ENCODE peak calls at places on chromosomes 2 and 18, in four cellular contexts. One of them, this sample, is unnamed.

GRCh38 chr18:46160050-46160798 is 56.0 kb downstream of the HAUS1 start:
- DNase-seq in activated CD8-positive, alpha-beta T cell treated with anti-CD3 and anti-CD28 coated beads for 36 hours: no peak
- DNase-seq in HFFc6: peak
- DNase-seq in HepG2: no peak
- DNase-seq in this sample: no peak

GRCh38 chr18:46334200-46334553 is 230.0 kb downstream of the HAUS1 start:
- DNase-seq in activated CD8-positive, alpha-beta T cell treated with anti-CD3 and anti-CD28 coated beads for 36 hours: no peak
- DNase-seq in HFFc6: no peak
- DNase-seq in HepG2: no peak
- DNase-seq in this sample: no peak

GRCh38 chr2:43854671-43855070 is 15.9 kb downstream of the ABCG8 start:
- DNase-seq in activated CD8-positive, alpha-beta T cell treated with anti-CD3 and anti-CD28 coated beads for 36 hours: no peak
- DNase-seq in HFFc6: no peak
- DNase-seq in HepG2: no peak
- DNase-seq in this sample: no peak

GRCh38 chr2:219388845-219389156 is 1.1 kb upstream of the DNPEP start:
- DNase-seq in activated CD8-positive, alpha-beta T cell treated with anti-CD3 and anti-CD28 coated beads for 36 hours: no peak
- DNase-seq in HFFc6: no peak
- DNase-seq in HepG2: no peak
- DNase-seq in this sample: no peak

GRCh38 chr18:3184275-3184963 is 35.3 kb downstream of the MYOM1 start:
- DNase-seq in activated CD8-positive, alpha-beta T cell treated with anti-CD3 and anti-CD28 coated beads for 36 hours: no peak
- DNase-seq in HFFc6: no peak
- DNase-seq in HepG2: no peak
- DNase-seq in this sample: no peak

GRCh38 chr2:169523681-169524080 is 14.2 kb downstream of the KLHL41 start:
- DNase-seq in activated CD8-positive, alpha-beta T cell treated with anti-CD3 and anti-CD28 coated beads for 36 hours: no peak
- DNase-seq in HFFc6: no peak
- DNase-seq in HepG2: peak
- DNase-seq in this sample: no peak

GRCh38 chr2:135820003-135820618 is 16.9 kb downstream of the LCT start:
- DNase-seq in activated CD8-positive, alpha-beta T cell treated with anti-CD3 and anti-CD28 coated beads for 36 hours: peak
- DNase-seq in HFFc6: no peak
- DNase-seq in HepG2: no peak
- DNase-seq in this sample: peak

GRCh38 chr2:46601328-46601963 is 122.1 kb downstream of the TMEM247 start:
- DNase-seq in activated CD8-positive, alpha-beta T cell treated with anti-CD3 and anti-CD28 coated beads for 36 hours: no peak
- DNase-seq in HFFc6: no peak
- DNase-seq in HepG2: no peak
- DNase-seq in this sample: no peak

GRCh38 chr2:20348542-20348941 is 2.1 kb downstream of the PUM2 start:
- DNase-seq in activated CD8-positive, alpha-beta T cell treated with anti-CD3 and anti-CD28 coated beads for 36 hours: peak
- DNase-seq in HFFc6: no peak
- DNase-seq in HepG2: no peak
- DNase-seq in this sample: no peak

GRCh38 chr2:119197529-119198266 is 25.9 kb upstream of the STEAP3 start:
- DNase-seq in activated CD8-positive, alpha-beta T cell treated with anti-CD3 and anti-CD28 coated beads for 36 hours: no peak
- DNase-seq in HFFc6: no peak
- DNase-seq in HepG2: peak
- DNase-seq in this sample: no peak

DNA sequence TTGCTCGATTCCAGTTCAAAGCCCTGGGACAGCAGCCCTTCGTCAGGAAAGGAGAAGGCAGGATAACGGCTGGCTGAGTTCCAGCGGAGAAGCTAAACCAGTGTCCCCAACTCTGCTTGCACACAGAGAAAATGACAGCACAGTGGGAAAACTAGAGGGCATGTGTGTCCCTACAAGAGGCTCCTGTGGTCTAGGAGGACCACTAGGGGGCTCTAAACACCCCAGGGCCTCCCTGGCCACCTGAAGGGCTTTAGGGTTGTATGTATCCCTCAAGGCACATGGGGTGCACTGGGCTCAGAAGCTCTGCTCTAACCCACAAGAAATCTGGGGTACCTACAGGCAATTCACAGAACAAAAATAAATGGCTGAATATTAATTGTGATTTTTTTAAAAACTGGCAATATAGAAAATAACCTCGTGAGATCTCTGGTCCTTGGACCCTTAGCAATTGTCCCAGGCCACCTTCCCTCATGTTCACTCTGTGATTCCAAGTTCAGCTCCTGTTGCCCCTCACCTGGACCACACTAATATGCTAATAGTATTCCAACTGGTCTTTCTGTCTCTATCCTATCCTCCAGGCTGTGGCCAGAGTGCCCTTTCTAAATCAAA is 17.5 kb downstream of the STAT1 start:
- DNase-seq in activated CD8-positive, alpha-beta T cell treated with anti-CD3 and anti-CD28 coated beads for 36 hours: peak
- DNase-seq in HFFc6: peak
- DNase-seq in HepG2: peak
- DNase-seq in this sample: peak
- TF ChIP-seq CTCF in activated CD8-positive, alpha-beta T cell treated with anti-CD3 and anti-CD28 coated beads for 36 hours: peak
- TF ChIP-seq CTCF in HFFc6: peak
- TF ChIP-seq CTCF in HepG2: peak
- TF ChIP-seq CTCF in this sample: peak

DNA sequence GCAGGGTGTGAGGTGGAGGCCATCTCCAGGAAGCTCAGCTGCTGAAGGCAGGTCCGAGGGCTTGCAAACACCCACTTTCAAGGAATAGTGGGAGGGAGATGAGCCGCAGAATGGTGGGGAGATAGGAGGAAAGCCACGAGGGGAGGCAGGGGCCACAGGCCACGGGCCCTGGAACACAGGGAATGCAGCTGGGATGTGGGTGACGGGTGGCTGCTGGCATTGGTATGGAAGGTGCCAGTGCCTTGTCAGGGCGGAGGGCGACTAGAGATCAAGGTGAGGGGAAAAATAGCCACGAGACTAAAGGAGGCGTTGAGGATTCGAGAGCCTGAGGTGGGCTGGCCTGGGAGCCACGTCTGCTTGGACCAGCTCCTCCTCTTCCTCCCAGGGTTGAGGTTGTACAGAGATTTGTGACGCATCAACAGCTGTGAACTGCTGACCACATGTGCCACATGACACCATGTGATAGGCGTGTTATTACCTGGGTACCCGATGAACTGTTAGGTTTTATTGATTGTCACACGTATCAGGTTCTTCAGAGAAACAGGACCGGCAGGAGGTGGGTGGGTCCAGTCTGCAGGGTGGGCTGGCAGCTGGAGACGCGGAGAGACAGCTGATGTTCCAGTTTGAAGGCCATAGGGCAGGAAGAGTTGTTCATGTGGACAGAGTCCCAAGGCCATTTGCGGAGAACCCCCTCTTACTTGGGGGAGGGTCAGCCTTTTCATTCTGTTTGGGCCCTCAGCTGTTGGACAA is 9.9 kb downstream of the IMPA2 start:
- DNase-seq in activated CD8-positive, alpha-beta T cell treated with anti-CD3 and anti-CD28 coated beads for 36 hours: no peak
- DNase-seq in HFFc6: no peak
- DNase-seq in HepG2: no peak
- DNase-seq in this sample: no peak
- TF ChIP-seq CTCF in activated CD8-positive, alpha-beta T cell treated with anti-CD3 and anti-CD28 coated beads for 36 hours: no peak
- TF ChIP-seq CTCF in HFFc6: no peak
- TF ChIP-seq CTCF in HepG2: no peak
- TF ChIP-seq CTCF in this sample: no peak

GRCh38 chr2:152759290-152760072 is 41.1 kb downstream of the ARL6IP6 start:
- DNase-seq in activated CD8-positive, alpha-beta T cell treated with anti-CD3 and anti-CD28 coated beads for 36 hours: no peak
- DNase-seq in HFFc6: no peak
- DNase-seq in HepG2: no peak
- DNase-seq in this sample: no peak

DNA sequence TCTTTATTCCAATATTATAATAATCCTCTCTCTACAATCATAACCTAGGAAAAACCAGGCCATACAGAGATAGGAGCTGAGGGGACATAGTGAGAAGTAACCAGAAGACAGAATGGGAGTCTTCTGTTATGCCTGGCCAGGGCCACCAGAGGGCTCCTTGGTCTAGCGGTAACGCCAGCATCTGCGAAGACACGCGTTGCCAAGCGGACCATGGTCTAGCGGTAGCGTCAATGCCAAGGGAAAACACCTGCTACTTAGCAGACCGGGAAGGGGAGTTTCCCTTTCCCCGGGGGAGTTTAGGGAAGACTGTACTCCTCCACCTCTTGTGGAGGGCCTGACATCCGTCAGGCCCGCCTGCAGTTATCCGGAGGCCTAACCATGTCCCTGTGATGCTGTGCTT is 36.6 kb downstream of the ARL6IP6 start:
- DNase-seq in activated CD8-positive, alpha-beta T cell treated with anti-CD3 and anti-CD28 coated beads for 36 hours: peak
- DNase-seq in HFFc6: no peak
- DNase-seq in HepG2: no peak
- DNase-seq in this sample: no peak
- TF ChIP-seq CTCF in activated CD8-positive, alpha-beta T cell treated with anti-CD3 and anti-CD28 coated beads for 36 hours: peak
- TF ChIP-seq CTCF in HFFc6: peak
- TF ChIP-seq CTCF in HepG2: peak
- TF ChIP-seq CTCF in this sample: no peak

GRCh38 chr18:48142353-48142752 is 211.9 kb upstream of the SMAD2 start:
- DNase-seq in activated CD8-positive, alpha-beta T cell treated with anti-CD3 and anti-CD28 coated beads for 36 hours: no peak
- DNase-seq in HFFc6: no peak
- DNase-seq in HepG2: no peak
- DNase-seq in this sample: no peak
- TF ChIP-seq CTCF in activated CD8-positive, alpha-beta T cell treated with anti-CD3 and anti-CD28 coated beads for 36 hours: no peak
- TF ChIP-seq CTCF in HFFc6: no peak
- TF ChIP-seq CTCF in HepG2: no peak
- TF ChIP-seq CTCF in this sample: no peak

GRCh38 chr2:191020221-191020741 is 6.3 kb upstream of the STAT1 start:
- DNase-seq in activated CD8-positive, alpha-beta T cell treated with anti-CD3 and anti-CD28 coated beads for 36 hours: peak
- DNase-seq in HFFc6: peak
- DNase-seq in HepG2: peak
- DNase-seq in this sample: peak
- TF ChIP-seq CTCF in activated CD8-positive, alpha-beta T cell treated with anti-CD3 and anti-CD28 coated beads for 36 hours: no peak
- TF ChIP-seq CTCF in HFFc6: no peak
- TF ChIP-seq CTCF in HepG2: peak
- TF ChIP-seq CTCF in this sample: no peak

GRCh38 chr2:227862227-227862740 is 9.1 kb upstream of the DAW1 start:
- DNase-seq in activated CD8-positive, alpha-beta T cell treated with anti-CD3 and anti-CD28 coated beads for 36 hours: peak
- DNase-seq in HFFc6: peak
- DNase-seq in HepG2: peak
- DNase-seq in this sample: peak

GRCh38 chr2:227861011-227861410 is 10.4 kb upstream of the DAW1 start:
- DNase-seq in activated CD8-positive, alpha-beta T cell treated with anti-CD3 and anti-CD28 coated beads for 36 hours: no peak
- DNase-seq in HFFc6: no peak
- DNase-seq in HepG2: no peak
- DNase-seq in this sample: no peak

GRCh38 chr2:227864161-227864756 is 7.2 kb upstream of the DAW1 start:
- DNase-seq in activated CD8-positive, alpha-beta T cell treated with anti-CD3 and anti-CD28 coated beads for 36 hours: no peak
- DNase-seq in HFFc6: no peak
- DNase-seq in HepG2: no peak
- DNase-seq in this sample: no peak

GRCh38 chr2:227865281-227865680 is 6.2 kb upstream of the DAW1 start:
- DNase-seq in activated CD8-positive, alpha-beta T cell treated with anti-CD3 and anti-CD28 coated beads for 36 hours: no peak
- DNase-seq in HFFc6: no peak
- DNase-seq in HepG2: no peak
- DNase-seq in this sample: no peak

DNA sequence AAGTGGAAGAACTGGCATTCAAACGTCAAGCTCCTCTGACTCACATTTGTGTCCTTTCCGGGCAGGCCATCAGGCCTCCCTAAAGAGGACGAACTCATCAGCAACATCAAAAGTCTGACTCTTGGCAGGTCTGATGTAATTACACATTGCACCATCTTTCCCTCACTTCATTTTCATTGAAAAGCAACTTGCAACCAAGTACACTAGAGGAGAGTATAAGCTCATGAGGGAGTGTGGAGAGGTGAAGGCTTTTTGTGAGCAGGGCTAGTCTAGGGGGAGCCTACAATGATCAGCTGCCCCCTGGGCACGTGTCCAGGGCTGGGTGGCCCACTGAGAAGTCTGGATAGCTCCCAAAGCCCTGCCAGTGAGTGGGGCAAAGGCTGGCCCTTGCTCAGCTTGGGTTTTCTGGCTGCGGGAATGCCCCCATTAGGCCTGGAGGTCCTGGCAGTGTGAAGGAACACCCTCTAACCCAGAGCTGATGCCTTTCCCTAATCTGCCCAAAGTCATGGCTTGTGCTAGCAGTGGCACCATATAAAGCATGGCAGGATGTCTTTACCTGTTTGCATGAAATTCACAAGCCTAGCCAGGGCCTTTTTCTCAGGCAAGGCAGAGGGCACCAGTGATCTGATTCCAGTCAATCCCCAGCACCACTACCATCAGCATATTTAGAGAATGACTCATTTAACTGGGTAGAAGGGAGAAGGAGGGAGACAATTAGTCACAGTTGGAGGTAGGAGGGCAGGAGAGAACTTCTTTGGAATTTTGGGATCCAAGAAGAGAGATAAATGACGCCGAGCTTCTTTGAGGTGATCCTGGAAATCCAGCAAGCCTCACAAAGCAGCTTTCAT is 8.5 kb upstream of the DAW1 start:
- DNase-seq in activated CD8-positive, alpha-beta T cell treated with anti-CD3 and anti-CD28 coated beads for 36 hours: no peak
- DNase-seq in HFFc6: peak
- DNase-seq in HepG2: peak
- DNase-seq in this sample: no peak
- TF ChIP-seq CTCF in activated CD8-positive, alpha-beta T cell treated with anti-CD3 and anti-CD28 coated beads for 36 hours: no peak
- TF ChIP-seq CTCF in HFFc6: no peak
- TF ChIP-seq CTCF in HepG2: peak
- TF ChIP-seq CTCF in this sample: no peak

DNA sequence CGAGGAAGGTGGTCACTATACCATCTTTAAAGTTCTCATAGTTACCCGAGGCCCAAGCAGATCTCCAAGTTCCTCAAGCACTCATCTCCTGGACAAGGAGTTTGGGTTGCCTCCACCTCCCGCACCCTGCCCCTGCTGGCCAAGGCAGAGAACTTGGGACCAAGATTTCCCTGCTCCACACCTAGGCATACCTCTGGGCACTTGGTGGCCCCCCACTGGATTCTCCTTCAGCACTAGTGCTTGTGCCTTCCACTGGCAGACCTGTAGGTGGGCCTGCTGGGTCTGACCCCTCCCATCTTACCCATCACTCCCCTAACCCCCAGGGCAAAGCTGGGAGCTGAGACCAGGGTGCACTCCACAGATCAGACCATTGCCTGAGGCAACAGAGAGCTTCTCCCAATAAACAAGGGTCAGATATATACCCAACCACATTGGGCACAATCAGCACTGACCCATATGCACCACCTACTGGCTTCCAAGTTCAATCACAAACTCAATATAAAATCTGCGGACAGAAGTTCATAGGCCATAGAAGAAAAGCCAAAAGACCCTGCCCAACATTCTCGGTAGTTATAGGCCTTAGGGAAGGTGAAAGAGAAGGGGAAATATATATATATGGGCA is 244.2 kb downstream of the EXOC6B start:
- DNase-seq in activated CD8-positive, alpha-beta T cell treated with anti-CD3 and anti-CD28 coated beads for 36 hours: no peak
- DNase-seq in HFFc6: no peak
- DNase-seq in HepG2: no peak
- DNase-seq in this sample: no peak
- TF ChIP-seq CTCF in activated CD8-positive, alpha-beta T cell treated with anti-CD3 and anti-CD28 coated beads for 36 hours: no peak
- TF ChIP-seq CTCF in HFFc6: peak
- TF ChIP-seq CTCF in HepG2: no peak
- TF ChIP-seq CTCF in this sample: no peak